ENCODE peak calls at places on chromosomes 6 and 20, in seven cellular contexts. U, T, A, P, J, I and Y are unnamed samples.
A peak's percentile ranks its signal among the peaks of the same experiment; 100 is the strongest.

GRCh38 chr20:33065785-33066184 is 12.1 kb downstream of the BPIFB3 start:
- DNase-seq in J (no peak), P (no peak), U (no peak), T (no peak), I (no peak), A (no peak), Y (no peak)

GRCh38 chr6:102798631-102799030 is 1405.1 kb downstream of the GRIK2 start:
- DNase-seq in I (peak; percentile 22), J (no peak), P (no peak), U (no peak), T (no peak), A (no peak), Y (no peak)

GRCh38 chr20:11712611-11713160 is 205.0 kb upstream of the BTBD3 start:
- DNase-seq in P (no peak), T (no peak), U (no peak), I (no peak), A (no peak), J (no peak), Y (no peak)

GRCh38 chr20:21522479-21523397 is 8.9 kb upstream of the NKX2-2 start:
- DNase-seq in P (no peak), J (no peak), I (peak; percentile 87), T (no peak), A (no peak), U (no peak), Y (no peak)

GRCh38 chr6:151387581-151387980 is 3.8 kb downstream of the ZBTB2 start:
- DNase-seq in T (no peak), I (no peak), A (no peak), U (no peak), J (no peak), P (no peak), Y (no peak)

GRCh38 chr6:42148058-42148457 is 5.6 kb upstream of the C6orf132 start:
- DNase-seq in I (no peak), T (no peak), U (no peak), P (no peak), J (no peak), A (no peak), Y (no peak)

GRCh38 chr6:18733921-18734550 is 346.9 kb downstream of the RNF144B start:
- DNase-seq in J (no peak), T (no peak), A (no peak), U (no peak), I (no peak), P (no peak), Y (no peak)

GRCh38 chr6:115999256-115999655 is 61.4 kb downstream of the FRK start:
- DNase-seq in A (no peak), U (no peak), P (no peak), I (no peak), J (no peak), T (no peak), Y (no peak)

GRCh38 chr20:38727602-38728236 is 3.4 kb downstream of the SLC32A1 start:
- DNase-seq in P (no peak), T (no peak), A (no peak), U (no peak), J (no peak), I (no peak), Y (no peak)
- H3K27me3 ChIP-seq in P (peaks cover 40% of the 10 kb centered on the region), T (peaks cover 29% of the 10 kb centered on the region), A (peaks cover 85% of the 10 kb centered on the region), U (peaks cover 100% of the 10 kb centered on the region), J (peaks cover 84% of the 10 kb centered on the region), I (peaks cover 92% of the 10 kb centered on the region), Y (peaks cover 97% of the 10 kb centered on the region)

DNA sequence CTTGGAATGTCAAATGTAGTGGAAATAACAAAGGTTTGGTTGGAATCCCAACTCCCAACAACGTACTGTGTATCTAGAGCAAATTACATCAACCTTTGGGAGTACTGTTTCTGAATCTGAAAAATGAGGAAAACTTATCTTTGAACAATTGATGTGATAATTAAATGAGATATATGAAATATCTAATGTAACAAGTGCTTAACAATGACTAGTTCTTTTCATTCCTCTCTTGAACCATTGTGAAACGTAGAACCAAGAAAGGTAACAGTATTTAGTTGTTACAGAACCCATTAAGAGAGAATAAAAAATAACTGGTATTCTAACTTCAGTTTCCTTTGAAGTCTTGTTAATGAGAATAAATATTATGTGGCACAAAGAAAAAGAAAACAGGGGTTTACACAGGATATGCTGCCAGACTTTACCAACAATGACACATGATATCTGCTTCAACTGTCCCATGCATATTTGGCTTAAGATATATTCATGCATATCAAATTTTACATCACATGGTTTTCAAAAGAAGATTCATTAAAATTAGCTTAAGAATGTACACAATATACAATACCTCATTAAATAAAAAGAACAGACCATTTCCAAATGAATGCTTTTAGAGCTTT is 111.8 kb downstream of the ATG5 start:
- DNase-seq in U (no peak), A (no peak), P (no peak), T (no peak), I (no peak), J (no peak), Y (no peak)
- H3K4me3 ChIP-seq in U (no peak overlapping the region), A (no peak overlapping the region), P (no peak overlapping the region), T (no peak overlapping the region), I (no peak overlapping the region), J (no peak overlapping the region), Y (no peak overlapping the region)

DNA sequence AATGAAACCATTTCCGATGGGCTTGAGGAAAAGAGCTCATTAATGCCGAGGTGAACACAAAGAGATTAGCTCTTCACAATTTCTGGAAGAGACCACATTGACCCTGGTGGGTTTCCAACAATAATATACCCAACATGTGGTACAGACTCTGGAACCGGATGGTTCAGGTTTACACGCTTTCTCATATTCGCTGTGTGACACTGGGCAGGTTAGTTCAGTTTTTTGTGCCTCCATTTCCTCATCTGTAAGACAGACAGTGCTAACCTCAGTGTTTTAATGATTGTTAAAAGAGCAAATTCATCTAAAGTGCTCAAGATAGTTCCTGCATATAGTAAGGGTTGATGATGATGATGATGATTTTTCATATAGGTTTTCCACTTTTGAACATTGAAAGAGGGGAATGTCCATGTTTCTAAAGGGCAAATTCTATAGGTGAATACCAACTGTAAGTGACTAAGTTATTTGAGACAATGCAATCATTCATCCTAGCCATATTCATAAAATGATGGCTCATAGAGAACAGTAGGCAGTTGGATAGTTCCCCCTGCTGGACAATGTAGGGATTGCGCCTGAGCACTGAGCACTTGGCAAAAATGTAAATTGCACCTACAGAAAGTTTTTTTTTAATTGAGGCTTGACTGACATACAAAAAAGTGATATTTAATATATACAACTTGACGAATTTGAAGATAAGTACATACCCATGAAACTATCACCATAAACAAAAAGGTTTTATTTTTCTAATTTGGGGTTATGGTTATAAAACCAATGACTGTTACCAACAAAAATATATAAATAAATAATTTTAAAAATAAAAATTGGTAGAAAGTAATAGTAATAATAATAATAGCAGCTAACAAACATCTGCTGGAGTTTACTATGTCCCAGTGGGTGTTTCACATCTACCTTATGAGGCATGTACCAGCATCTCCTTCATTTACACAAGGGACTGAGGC is 2.1 kb upstream of the PERP start:
- DNase-seq in J (peak; percentile 91), I (peak; percentile 48), A (peak; percentile 30), T (peak; percentile 69), U (peak; percentile 29), P (peak; percentile 76), Y (peak; percentile 61)
- H3K27me3 ChIP-seq in J (peaks cover 1% of the 10 kb centered on the region), I (peaks cover 10% of the 10 kb centered on the region), A (peaks cover 46% of the 10 kb centered on the region), T (no peaks in the 10 kb centered on the region), U (peaks cover 54% of the 10 kb centered on the region), P (peaks cover 9% of the 10 kb centered on the region), Y (peaks cover 50% of the 10 kb centered on the region)

GRCh38 chr6:168044521-168045130 is 34.4 kb downstream of the FRMD1 start:
- DNase-seq in P (no peak), A (no peak), T (no peak), J (no peak), U (no peak), I (peak; percentile 63), Y (no peak)
- H3K4me3 ChIP-seq in P (no peak overlapping the region), A (no peak overlapping the region), T (no peak overlapping the region), J (no peak overlapping the region), U (no peak overlapping the region), I (no peak overlapping the region), Y (no peak overlapping the region)

GRCh38 chr6:163602851-163603250 is 188.3 kb downstream of the QKI start:
- DNase-seq in U (no peak), T (no peak), P (no peak), I (no peak), A (no peak), J (no peak), Y (no peak)

GRCh38 chr6:163600331-163600730 is 185.8 kb downstream of the QKI start:
- DNase-seq in T (no peak), I (no peak), J (no peak), U (no peak), A (no peak), P (no peak), Y (no peak)

GRCh38 chr6:163599136-163599535 is 184.6 kb downstream of the QKI start:
- DNase-seq in A (no peak), I (no peak), U (no peak), T (no peak), P (no peak), J (no peak), Y (no peak)

GRCh38 chr6:163599684-163600083 is 185.2 kb downstream of the QKI start:
- DNase-seq in T (no peak), P (no peak), U (no peak), I (no peak), A (no peak), J (no peak), Y (no peak)

DNA sequence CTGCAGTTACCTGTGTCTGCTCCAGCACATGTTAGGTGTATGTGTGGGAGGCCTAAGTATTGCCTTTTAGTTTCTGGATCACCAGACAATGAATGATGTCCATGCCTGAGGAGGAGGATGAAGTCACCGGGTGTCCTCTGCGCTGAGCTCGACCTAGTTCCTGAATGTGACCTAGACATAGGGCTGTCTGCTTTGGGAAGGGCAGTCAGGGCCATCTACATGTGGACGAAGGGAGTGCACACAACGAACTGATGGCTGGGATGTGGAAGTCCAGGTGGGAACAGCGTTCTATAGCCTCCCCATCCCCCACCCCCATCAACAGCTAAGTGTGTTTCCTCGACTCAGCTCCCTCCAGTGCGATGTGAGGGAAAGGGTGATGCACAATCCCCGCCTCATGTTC is 186.3 kb downstream of the QKI start:
- DNase-seq in T (no peak), A (no peak), U (no peak), J (no peak), I (no peak), P (no peak), Y (no peak)
- H3K27me3 ChIP-seq in T (no peaks in the 10 kb centered on the region), A (no peaks in the 10 kb centered on the region), U (no peaks in the 10 kb centered on the region), J (no peaks in the 10 kb centered on the region), I (no peaks in the 10 kb centered on the region), P (no peaks in the 10 kb centered on the region), Y (no peaks in the 10 kb centered on the region)